ENCODE peak calls at places on chromosomes 4 and X, in seven cellular contexts. B is DMS79 treated with DMSO at 0.1 percent for 48 hours; H is heart left ventricle; D is CD4-positive, alpha-beta T cell; Q is CD8-positive, alpha-beta T cell; N is nephron progenitor cell; C is WTC11. M is an unnamed sample.

GRCh38 chr4:67456577-67457196 is 88.6 kb downstream of the CENPC start:
- DNase-seq in B (no peak), H (no peak), D (no peak), Q (no peak), N (no peak), C (no peak), M (no peak)

GRCh38 chr4:47612116-47613023 is 127.3 kb downstream of the ATP10D start:
- DNase-seq in B (no peak), H (no peak), D (no peak), Q (no peak), N (no peak), C (no peak), M (no peak)

GRCh38 chrX:12113321-12113720 is 25.0 kb upstream of the FRMPD4 start:
- DNase-seq in B (no peak), H (no peak), D (no peak), Q (no peak), N (no peak), C (no peak), M (no peak)

GRCh38 chr4:65050786-65051185 is 619.5 kb downstream of the EPHA5 start:
- DNase-seq in B (no peak), H (no peak), D (no peak), Q (no peak), N (no peak), C (no peak), M (no peak)

GRCh38 chrX:109596015-109596414 is 29.0 kb downstream of the KCNE5 start:
- DNase-seq in B (no peak), H (no peak), D (no peak), Q (no peak), N (no peak), C (no peak), M (no peak)

GRCh38 chrX:17022205-17022604 is 75.7 kb downstream of the REPS2 start:
- DNase-seq in B (peak), H (no peak), D (no peak), Q (no peak), N (no peak), C (no peak), M (no peak)

GRCh38 chrX:111445485-111445884 is 33.5 kb upstream of the DCX start:
- DNase-seq in B (peak), H (no peak), D (no peak), Q (no peak), N (peak), C (no peak), M (no peak)

GRCh38 chr4:23455482-23455881 is 434.4 kb downstream of the PPARGC1A start:
- DNase-seq in B (no peak), H (peak), D (no peak), Q (no peak), N (peak), C (peak), M (peak)

GRCh38 chrX:21974011-21974385 is 33.5 kb downstream of the SMS start:
- DNase-seq in B (peak), H (no peak), D (no peak), Q (no peak), N (no peak), C (no peak), M (no peak)

GRCh38 chr4:57265831-57266582 is 155.8 kb upstream of the IGFBP7 start:
- DNase-seq in B (no peak), H (peak), D (no peak), Q (no peak), N (peak), C (peak), M (peak)

GRCh38 chrX:72475338-72475737 is 97.3 kb downstream of the HDAC8 start:
- DNase-seq in B (no peak), H (no peak), D (no peak), Q (no peak), N (no peak), C (no peak), M (no peak)